ENCODE peak calls at places on chromosome 1, in eight cellular contexts. R, C, Q, S, E, X, V and U are unnamed samples.
A peak's percentile ranks its signal among the peaks of the same experiment; 100 is the strongest.

GRCh38 chr1:96833376-96833775 is 111.8 kb downstream of the PTBP2 start:
- DNase-seq in S (no peak), Q (no peak), X (no peak), R (no peak), V (no peak), E (no peak), C (no peak), U (no peak)

GRCh38 chr1:244180256-244180655 is 129.2 kb downstream of the ZBTB18 start:
- DNase-seq in S (no peak), E (no peak), C (no peak), Q (peak; percentile 23), X (peak; percentile 80), R (no peak), V (no peak), U (no peak)

GRCh38 chr1:23103001-23103879 is 65.4 kb downstream of the LUZP1 start:
- DNase-seq in X (peak; percentile 63), S (no peak), E (no peak), R (no peak), C (no peak), Q (no peak), V (no peak), U (peak; percentile 22)

GRCh38 chr1:97999320-97999719 is 78.5 kb upstream of the DPYD start:
- DNase-seq in V (no peak), C (no peak), E (peak; percentile 92), S (no peak), R (peak; percentile 53), X (peak; percentile 95), Q (peak; percentile 73), U (peak; percentile 92)

GRCh38 chr1:24584103-24584764 is 28.3 kb downstream of the NCMAP start:
- DNase-seq in C (no peak), V (no peak), S (no peak), Q (no peak), X (no peak), R (no peak), E (no peak), U (no peak)

GRCh38 chr1:201537966-201538617 is 835 bp upstream of the NAV1 start:
- DNase-seq in V (no peak), X (no peak), S (no peak), Q (no peak), R (no peak), E (no peak), C (no peak), U (peak; percentile 45)

GRCh38 chr1:119475866-119476439 is 31.1 kb upstream of the HSD3B1 start:
- DNase-seq in E (no peak), R (no peak), C (peak; percentile 84), X (peak; percentile 21), S (peak; percentile 63), V (peak; percentile 32), Q (no peak), U (peak; percentile 17)

GRCh38 chr1:237736372-237737029 is 154.2 kb downstream of the ZP4 start:
- DNase-seq in Q (no peak), E (no peak), R (no peak), X (peak; percentile 1), S (no peak), C (no peak), V (no peak), U (no peak)

GRCh38 chr1:93506140-93506539 is 58.2 kb downstream of the FNBP1L start:
- DNase-seq in V (no peak), R (no peak), X (no peak), Q (no peak), E (no peak), C (no peak), S (no peak), U (no peak)

GRCh38 chr1:1144122-1144842 is 28.4 kb upstream of the C1orf159 start:
- DNase-seq in V (no peak), R (no peak), Q (no peak), E (no peak), C (no peak), X (no peak), S (peak; percentile 72), U (no peak)

GRCh38 chr1:47676311-47677054 is 238.6 kb downstream of the FOXD2 start:
- DNase-seq in C (no peak), V (no peak), E (no peak), S (no peak), X (no peak), R (no peak), Q (no peak), U (no peak)

GRCh38 chr1:62012821-62013220 is 181.8 kb upstream of the L1TD1 start:
- DNase-seq in C (no peak), E (no peak), Q (no peak), V (peak; percentile 74), X (no peak), S (no peak), R (no peak), U (no peak)

GRCh38 chr1:184189361-184189760 is 137.8 kb downstream of the TSEN15 start:
- DNase-seq in V (no peak), X (no peak), S (no peak), E (no peak), R (no peak), C (no peak), Q (no peak), U (peak; percentile 15)

GRCh38 chr1:41476807-41477361 is 7.6 kb downstream of the EDN2 start:
- DNase-seq in V (no peak), E (no peak), C (peak; percentile 93), S (peak; percentile 55), X (no peak), R (no peak), Q (no peak), U (no peak)

DNA sequence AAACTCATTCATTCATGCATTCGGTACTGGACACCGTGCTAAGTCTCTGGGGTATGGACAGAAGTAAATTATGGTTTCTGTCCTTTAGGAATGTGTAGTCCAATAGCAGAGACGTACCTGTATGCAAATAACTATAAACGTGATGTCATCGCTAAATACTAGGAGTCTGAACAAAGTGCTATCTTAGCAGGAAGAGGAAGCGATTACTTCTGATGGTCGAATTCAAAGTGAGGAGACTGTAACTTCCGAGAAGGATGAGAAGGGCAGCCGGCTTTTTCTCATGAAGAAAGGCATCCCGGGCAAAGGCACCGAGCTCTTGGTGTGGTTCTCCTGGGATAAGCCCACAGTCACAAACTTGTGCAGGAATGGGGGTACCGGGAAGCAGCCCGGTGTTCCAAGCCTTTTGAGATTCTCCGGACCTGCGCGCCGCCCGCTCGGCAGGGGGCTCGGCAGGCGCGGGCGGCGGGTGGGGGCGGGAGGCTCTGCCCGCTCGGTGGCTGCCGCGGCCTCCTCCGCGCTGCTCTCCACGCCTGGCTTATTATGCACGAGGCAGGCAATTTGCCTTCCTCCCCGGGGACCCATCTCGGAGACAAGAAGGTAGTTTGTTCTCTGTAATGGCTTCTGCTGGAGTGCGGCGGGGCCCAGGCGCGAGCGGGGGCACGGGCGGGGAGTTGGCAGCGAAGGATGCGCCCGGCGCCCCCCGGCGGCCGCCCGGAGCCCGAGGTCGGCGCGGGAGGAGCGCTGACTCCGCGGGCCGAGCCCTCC is 67.5 kb upstream of the CD1D start:
- DNase-seq in V (peak; percentile 38), E (no peak), C (no peak), S (no peak), Q (no peak), X (peak; percentile 15), R (no peak), U (no peak)
- H3K4me3 ChIP-seq in V (peak overlapping the region; percentile 40), E (peak overlapping the region; percentile 60), C (peak overlapping the region; percentile 55), S (peak overlapping the region; percentile 56), Q (peak overlapping the region; percentile 61), X (peak overlapping the region; percentile 73), R (peak overlapping the region; percentile 47), U (peak overlapping the region; percentile 60)

GRCh38 chr1:206741142-206741701 is 29.4 kb upstream of the IL19 start:
- DNase-seq in V (no peak), S (no peak), Q (no peak), X (no peak), E (no peak), R (no peak), C (no peak), U (no peak)
- TF ChIP-seq CTCF in V (no peak), S (no peak), Q (no peak), X (no peak), E (no peak), R (no peak), C (no peak), U (no peak)

DNA sequence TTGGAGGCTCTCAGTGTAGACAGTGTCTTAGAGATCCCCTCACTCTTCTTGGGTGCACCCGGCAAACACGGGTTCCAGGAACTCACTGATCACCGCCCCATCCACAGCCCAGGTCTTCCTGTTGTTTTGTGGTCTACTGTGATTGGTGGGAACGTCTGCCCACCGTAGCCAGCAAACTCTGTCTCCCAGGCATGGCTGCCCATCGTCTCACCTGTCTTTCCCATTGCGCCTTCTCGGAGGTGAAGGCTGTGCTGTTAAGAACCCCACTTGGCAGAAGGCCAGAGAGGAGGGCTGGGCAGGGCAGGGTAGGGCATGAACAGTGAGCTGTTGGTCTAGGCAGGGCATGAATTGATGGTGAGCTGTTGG is 14.1 kb upstream of the KCNA2 start:
- DNase-seq in V (no peak), R (no peak), Q (no peak), E (no peak), X (no peak), C (no peak), S (no peak), U (no peak)
- H3K4me3 ChIP-seq in V (no peak overlapping the region), R (no peak overlapping the region), Q (no peak overlapping the region), E (no peak overlapping the region), X (no peak overlapping the region), C (no peak overlapping the region), S (no peak overlapping the region), U (no peak overlapping the region)

GRCh38 chr1:77219166-77219887 is at the start of gene PIGK:
- DNase-seq in X (peak; percentile 79), R (peak; percentile 22), V (peak; percentile 84), S (peak; percentile 93), C (peak; percentile 94), E (peak; percentile 24), Q (peak; percentile 54), U (peak; percentile 81)
- TF ChIP-seq CTCF in X (no peak), R (peak; percentile 35), V (no peak), S (no peak), C (no peak), E (no peak), Q (peak; percentile 11), U (no peak)

DNA sequence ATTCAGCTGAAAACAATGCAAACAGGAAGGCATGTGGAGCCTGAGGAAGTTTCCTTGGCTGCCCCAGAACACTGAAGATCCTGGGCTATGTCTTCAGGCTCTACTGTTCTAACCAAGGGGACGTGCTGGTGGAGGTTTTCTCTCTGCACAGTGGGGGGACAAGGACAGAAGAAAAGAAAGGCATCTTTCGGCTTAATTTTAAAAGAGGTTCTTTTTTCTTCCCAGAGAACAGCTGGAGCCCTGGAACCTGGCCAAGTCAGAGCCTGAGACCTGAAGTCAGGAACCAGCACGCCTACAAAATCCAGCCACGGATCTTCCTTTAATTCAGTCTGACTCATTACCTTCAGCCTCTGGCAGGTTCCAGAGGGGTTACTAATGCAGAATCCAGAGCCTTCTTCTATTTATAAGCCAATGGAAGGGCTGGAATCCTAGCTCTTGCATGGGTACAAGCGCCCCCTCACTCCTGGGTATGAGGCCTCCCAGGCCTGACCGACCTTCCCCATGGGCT is 19.8 kb downstream of the CTNNBIP1 start:
- DNase-seq in V (peak; percentile 86), C (peak; percentile 64), R (peak; percentile 61), S (no peak), E (no peak), X (peak; percentile 96), Q (peak; percentile 90), U (peak; percentile 88)
- H3K4me3 ChIP-seq in V (no peak overlapping the region), C (no peak overlapping the region), R (no peak overlapping the region), S (no peak overlapping the region), E (no peak overlapping the region), X (no peak overlapping the region), Q (no peak overlapping the region), U (no peak overlapping the region)

DNA sequence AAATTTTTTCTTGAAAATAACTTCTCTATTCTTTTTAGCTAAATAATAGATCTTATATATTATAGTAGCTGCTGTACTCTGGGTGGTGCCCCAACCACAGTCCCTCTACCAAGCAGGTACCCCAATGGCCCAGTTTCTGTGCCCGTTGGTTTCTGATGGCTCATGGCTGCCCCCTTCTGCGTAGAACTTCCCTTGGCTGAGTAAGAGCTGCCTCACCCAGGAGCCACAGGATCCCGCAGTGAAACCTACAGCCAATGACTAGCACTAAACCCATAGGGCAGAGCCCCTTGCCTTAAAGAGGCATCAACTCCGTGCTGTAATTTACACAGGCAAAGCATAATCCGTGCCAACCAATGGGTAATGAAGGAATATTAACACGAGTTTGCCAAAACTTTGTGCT is 247.5 kb downstream of the USH2A start:
- DNase-seq in E (no peak), X (no peak), Q (no peak), C (no peak), V (no peak), S (no peak), R (no peak), U (no peak)
- TF ChIP-seq CTCF in E (no peak), X (no peak), Q (no peak), C (no peak), V (no peak), S (no peak), R (no peak), U (no peak)